ENCODE peak calls at places on chromosomes 16 and 17, in ten cellular contexts. N is GM06990, Q is BJ, X is PC-9, E is AG09309, V is cardiac muscle cell, W is right atrium auricular region, I is nephron progenitor cell, U is sigmoid colon, H is kidney. R is an unnamed sample.

GRCh38 chr17:21271767-21272166 is 12.7 kb upstream of the MAP2K3 start:
- DNase-seq in H (no peak), Q (no peak), U (no peak), N (no peak), I (no peak), E (no peak), W (no peak), V (no peak), X (no peak), R (no peak)

GRCh38 chr17:67068999-67069398 is 24.6 kb downstream of the CACNG1 start:
- DNase-seq in Q (no peak), V (peak; percentile 27), N (no peak), I (no peak), E (no peak), U (no peak), X (no peak), H (no peak), W (no peak), R (no peak)

GRCh38 chr17:55430531-55431228 is 9.0 kb upstream of the MMD start:
- DNase-seq in Q (no peak), X (no peak), E (no peak), H (no peak), U (no peak), V (peak; percentile 72), N (no peak), I (no peak), W (no peak), R (no peak)

GRCh38 chr16:27270389-27270788 is 1.8 kb upstream of the NSMCE1 start:
- DNase-seq in X (no peak), W (no peak), H (no peak), N (no peak), E (no peak), I (no peak), Q (no peak), U (no peak), V (no peak), R (no peak)

GRCh38 chr16:83102336-83102735 is 475.6 kb downstream of the CDH13 start:
- DNase-seq in X (no peak), E (no peak), W (no peak), U (no peak), V (no peak), N (no peak), H (no peak), Q (no peak), I (no peak), R (no peak)

GRCh38 chr16:11316331-11317015 is 28.8 kb upstream of the RMI2 start:
- DNase-seq in Q (no peak), X (no peak), I (peak; percentile 33), E (no peak), V (no peak), W (no peak), H (peak; percentile 57), U (no peak), N (no peak), R (no peak)

GRCh38 chr16:31874354-31875111 is 926 bp downstream of the ZNF267 start:
- DNase-seq in V (peak; percentile 25), H (no peak), I (no peak), N (peak; percentile 41), E (no peak), U (no peak), Q (no peak), W (no peak), X (peak; percentile 39), R (no peak)

GRCh38 chr17:48051706-48052486 is 3.7 kb downstream of the NFE2L1 start:
- DNase-seq in E (peak; percentile 57), N (no peak), I (no peak), H (no peak), Q (peak; percentile 60), X (peak; percentile 28), W (peak; percentile 86), U (peak; percentile 81), V (no peak), R (no peak)

DNA sequence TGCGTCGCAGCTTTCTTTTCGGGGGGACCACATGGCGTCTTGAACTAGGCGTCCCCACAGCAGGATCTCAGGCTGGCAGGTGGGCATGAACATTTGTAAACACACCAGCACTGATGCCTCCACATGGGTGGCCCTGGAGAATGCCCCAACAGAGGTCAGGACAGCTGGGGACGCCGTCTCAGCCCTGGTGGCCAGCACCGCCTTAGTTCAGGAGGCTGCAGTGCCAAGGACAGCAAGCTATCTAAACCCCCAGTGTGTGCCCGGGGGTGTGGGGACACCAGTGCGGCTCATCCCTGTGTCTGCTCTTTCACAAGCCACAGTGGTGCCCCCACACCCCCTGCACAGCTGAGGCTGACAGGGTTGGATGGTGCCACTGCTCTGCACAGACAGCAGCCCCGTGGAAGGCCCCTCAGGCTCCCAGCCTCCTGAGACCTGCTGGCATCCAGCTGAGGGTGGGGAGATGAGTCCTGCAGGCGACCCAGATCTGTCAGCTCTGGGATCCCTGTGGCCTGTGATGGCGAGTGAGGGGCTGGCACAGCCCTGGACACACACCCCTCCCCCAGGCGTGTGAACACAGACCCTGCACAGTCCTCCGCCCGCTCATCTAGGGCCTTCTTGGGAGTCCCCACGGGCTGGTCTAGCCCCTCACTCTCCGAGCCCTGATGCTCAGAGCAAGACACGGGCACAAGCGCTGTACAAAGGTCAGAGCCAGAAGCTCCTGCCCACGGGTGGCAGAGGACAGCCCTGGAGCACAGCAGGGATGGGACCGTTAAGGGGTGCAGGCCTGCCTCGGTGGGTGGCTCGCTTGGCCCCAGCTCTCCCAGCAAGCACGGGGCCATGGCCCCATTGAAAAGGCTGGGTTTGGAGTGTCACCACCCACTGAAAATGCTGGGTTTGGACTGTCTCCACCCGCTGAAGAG is 10.7 kb downstream of the FSCN2 start:
- DNase-seq in H (peak; percentile 52), V (peak; percentile 0), E (no peak), X (no peak), N (no peak), W (no peak), U (no peak), I (no peak), Q (no peak), R (no peak)
- TF ChIP-seq CTCF in H (no peak), V (no peak), E (no peak), X (no peak), N (no peak), W (no peak), U (no peak), I (no peak), Q (no peak), R (no peak)

DNA sequence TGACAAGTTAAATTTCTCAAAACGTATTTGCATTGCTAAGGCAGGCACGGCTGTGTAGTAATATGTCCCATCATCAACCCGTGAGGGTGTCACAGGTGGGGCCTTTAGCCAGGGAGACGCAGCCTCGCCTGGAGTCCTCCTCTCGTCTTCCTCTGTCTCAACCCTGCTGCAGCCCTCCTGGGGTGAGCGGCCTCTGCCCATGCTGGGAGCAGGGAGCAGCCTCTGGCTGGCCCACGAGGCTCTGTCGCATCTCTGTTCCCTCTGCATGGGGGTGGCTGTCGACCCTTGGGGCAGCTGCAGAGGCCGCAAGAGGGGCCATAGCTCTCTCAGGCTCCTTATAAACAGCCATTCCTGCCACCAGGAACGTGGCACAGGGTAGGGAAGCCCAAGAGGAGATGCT is 806 bp upstream of the SMIM5 start:
- DNase-seq in I (no peak), H (peak; percentile 81), E (no peak), X (no peak), Q (no peak), N (no peak), V (no peak), W (no peak), U (no peak), R (no peak)
- TF ChIP-seq CTCF in I (no peak), H (no peak), E (no peak), X (no peak), Q (no peak), N (no peak), V (no peak), W (no peak), U (no peak), R (no peak)

GRCh38 chr17:9256944-9257629 is 235.8 kb downstream of the NTN1 start:
- DNase-seq in V (no peak), Q (peak; percentile 62), I (no peak), U (no peak), H (no peak), X (no peak), E (peak; percentile 52), N (no peak), W (no peak), R (no peak)

GRCh38 chr17:9259419-9259818 is 238.1 kb downstream of the NTN1 start:
- DNase-seq in H (peak; percentile 75), X (no peak), W (no peak), U (no peak), E (no peak), V (peak; percentile 43), N (no peak), I (no peak), Q (no peak), R (no peak)

GRCh38 chr17:9255838-9256237 is 234.5 kb downstream of the NTN1 start:
- DNase-seq in I (no peak), N (no peak), V (no peak), X (no peak), E (no peak), Q (no peak), H (no peak), W (no peak), U (no peak), R (no peak)

GRCh38 chr17:9256361-9256943 is 235.1 kb downstream of the NTN1 start:
- DNase-seq in U (no peak), V (no peak), H (no peak), N (no peak), I (no peak), E (no peak), Q (no peak), X (no peak), W (no peak), R (no peak)

DNA sequence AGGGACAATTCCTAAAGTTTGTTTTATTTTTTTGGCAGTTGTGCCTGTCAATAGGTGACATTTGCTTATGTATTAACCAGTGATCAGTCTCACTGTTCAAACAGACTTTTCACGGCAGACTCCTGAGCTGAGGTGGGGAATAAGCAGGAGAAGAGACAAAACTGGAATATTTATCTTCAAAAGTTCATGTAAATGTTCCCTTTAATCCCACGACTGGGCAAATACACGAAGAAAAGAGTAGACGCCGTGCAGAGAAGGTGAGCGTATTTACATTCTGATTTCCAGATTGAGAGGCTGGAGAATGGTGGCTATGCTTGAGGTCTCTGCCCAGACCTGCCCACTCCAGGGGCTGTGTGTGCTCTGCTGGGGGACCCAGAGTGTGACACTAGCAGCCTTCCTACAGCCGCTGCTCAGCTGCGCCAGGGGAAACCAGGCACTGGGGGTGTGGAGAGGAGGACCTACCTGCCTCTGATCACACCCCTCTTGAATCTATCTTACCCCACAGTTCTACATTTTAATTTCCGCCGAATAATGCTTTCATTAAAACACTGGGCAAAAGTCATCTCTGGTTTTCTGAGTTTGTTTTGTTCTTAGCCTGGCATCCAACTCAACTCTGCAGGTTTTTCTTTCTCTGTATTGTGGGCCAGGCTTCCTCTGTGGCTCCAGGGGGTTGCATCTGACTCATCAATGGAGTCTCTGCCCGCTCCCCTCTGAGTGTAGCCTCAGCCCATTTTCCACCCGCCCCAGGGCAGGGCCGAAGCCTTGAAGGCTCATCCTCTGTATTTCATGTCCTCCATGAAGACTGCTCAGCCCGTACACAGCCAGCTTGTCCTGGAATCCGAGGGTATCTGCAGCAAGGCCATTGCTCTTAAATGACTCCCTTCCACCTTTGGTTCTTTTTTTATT is 237.1 kb downstream of the NTN1 start:
- DNase-seq in H (peak; percentile 32), X (no peak), I (no peak), W (no peak), V (no peak), E (no peak), U (no peak), N (no peak), Q (no peak), R (no peak)
- TF ChIP-seq CTCF in H (no peak), X (no peak), I (no peak), W (no peak), V (no peak), E (no peak), U (no peak), N (no peak), Q (no peak), R (no peak)

GRCh38 chr17:82231312-82231561 is 2.4 kb downstream of the SLC16A3 start:
- DNase-seq in U (no peak), I (no peak), Q (no peak), V (no peak), X (no peak), W (no peak), H (no peak), N (no peak), E (no peak), R (no peak)

GRCh38 chr17:82229686-82230626 is 1.1 kb downstream of the SLC16A3 start:
- DNase-seq in Q (no peak), X (no peak), V (peak; percentile 51), H (peak; percentile 87), N (peak; percentile 42), W (no peak), U (peak; percentile 78), E (no peak), I (peak; percentile 35), R (no peak)

GRCh38 chr17:82232322-82232785 is 3.5 kb downstream of the SLC16A3 start:
- DNase-seq in U (peak; percentile 79), E (no peak), W (no peak), V (no peak), Q (no peak), I (no peak), N (peak; percentile 19), X (no peak), H (no peak), R (no peak)

GRCh38 chr17:82231562-82232321 is 2.9 kb downstream of the SLC16A3 start:
- DNase-seq in N (peak; percentile 56), E (no peak), V (peak; percentile 57), X (peak; percentile 82), W (peak; percentile 88), Q (no peak), I (peak; percentile 61), H (peak; percentile 95), U (peak; percentile 93), R (no peak)

DNA sequence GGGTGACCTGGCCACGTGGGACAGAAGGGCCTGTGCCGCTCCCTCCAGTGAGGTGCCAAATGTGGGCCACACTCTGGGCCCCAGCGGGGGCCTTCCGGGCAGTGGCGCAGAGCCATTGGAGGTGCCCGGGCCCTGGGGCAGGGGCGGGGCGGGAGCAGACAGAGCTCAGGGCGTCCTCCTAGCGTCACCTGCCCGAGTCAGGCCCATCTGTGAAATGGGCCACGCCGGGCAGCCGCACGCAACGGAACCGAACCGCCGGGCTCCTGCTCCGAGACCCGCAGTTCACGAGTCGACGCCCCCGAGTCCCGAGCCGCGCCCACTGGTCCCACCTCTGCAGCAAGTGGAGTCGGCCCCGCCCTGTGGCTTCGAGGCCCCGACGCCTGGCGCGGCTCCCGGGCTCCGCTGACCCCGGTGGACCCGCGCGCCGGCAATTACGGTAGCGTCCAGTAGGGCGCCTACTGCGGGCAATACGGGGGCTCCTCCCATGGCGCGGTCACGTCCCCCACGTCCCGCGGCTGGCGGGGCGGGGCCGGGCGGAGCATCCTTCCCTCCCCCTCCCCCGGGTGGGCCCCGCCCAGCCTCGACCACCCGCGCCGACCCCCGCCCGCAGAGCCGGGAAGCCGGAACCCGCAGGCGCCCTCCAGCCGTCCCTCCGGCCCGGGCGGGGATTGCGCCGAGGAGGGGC is 1.9 kb downstream of the SLC16A3 start:
- DNase-seq in U (peak; percentile 93), N (peak; percentile 77), E (peak; percentile 56), I (peak; percentile 78), W (peak; percentile 85), H (peak; percentile 96), X (peak; percentile 85), V (peak; percentile 88), Q (no peak), R (no peak)
- TF ChIP-seq CTCF in U (peak; percentile 65), N (peak; percentile 26), E (peak; percentile 36), I (peak; percentile 28), W (peak; percentile 64), H (peak; percentile 36), X (peak; percentile 46), V (peak; percentile 38), Q (peak; percentile 49), R (no peak)